ENCODE peak calls at places on chromosome 12, in five cellular contexts. G, E, F, H and S are unnamed samples. For H3K4me1, the result is how much of the 10 kb centered on the place peaks cover.

GRCh38 chr12:131249291-131250027 is 295.8 kb downstream of the ADGRD1 start:
- DNase-seq in G (no peak), E (no peak), F (no peak), H (no peak), S (no peak)

GRCh38 chr12:67111182-67111581 is 158.0 kb upstream of the CAND1 start:
- DNase-seq in G (no peak), E (no peak), F (peak), H (no peak), S (no peak)

GRCh38 chr12:12606793-12607589 is 4.7 kb upstream of the CREBL2 start:
- DNase-seq in G (no peak), E (no peak), F (no peak), H (no peak), S (peak)

GRCh38 chr12:124730455-124730932 is 133.2 kb downstream of the SCARB1 start:
- DNase-seq in G (no peak), E (no peak), F (peak), H (no peak), S (peak)

GRCh38 chr12:47367912-47368537 is 288.3 kb upstream of the AMIGO2 start:
- DNase-seq in G (no peak), E (no peak), F (no peak), H (no peak), S (no peak)

GRCh38 chr12:219891-220352 is 6.0 kb upstream of the SLC6A12 start:
- DNase-seq in G (peak), E (peak), F (peak), H (peak), S (peak)

GRCh38 chr12:132294121-132295034 is 35.0 kb downstream of the GALNT9 start:
- DNase-seq in G (no peak), E (no peak), F (no peak), H (no peak), S (no peak)

GRCh38 chr12:93733358-93733757 is 56.2 kb downstream of the CRADD start:
- DNase-seq in G (no peak), E (no peak), F (no peak), H (no peak), S (no peak)

GRCh38 chr12:29830391-29830790 is 46.6 kb upstream of the TMTC1 start:
- DNase-seq in G (no peak), E (no peak), F (no peak), H (no peak), S (no peak)

GRCh38 chr12:41122894-41123293 is 65.2 kb upstream of the PDZRN4 start:
- DNase-seq in G (no peak), E (no peak), F (no peak), H (no peak), S (no peak)

GRCh38 chr12:107605293-107605692 is 80.3 kb upstream of the PWP1 start:
- DNase-seq in G (no peak), E (no peak), F (no peak), H (no peak), S (no peak)

GRCh38 chr12:100954118-100954517 is 159.5 kb downstream of the ANO4 start:
- DNase-seq in G (no peak), E (no peak), F (no peak), H (no peak), S (no peak)

GRCh38 chr12:65536876-65537661 is 258.6 kb downstream of the MSRB3 start:
- DNase-seq in G (no peak), E (no peak), F (no peak), H (no peak), S (peak)

GRCh38 chr12:121503395-121503794 is 77.4 kb downstream of the KDM2B start:
- DNase-seq in G (no peak), E (no peak), F (no peak), H (no peak), S (no peak)

GRCh38 chr12:99619389-99620158 is 28.0 kb upstream of the GARIN6 start:
- DNase-seq in G (peak), E (peak), F (peak), H (no peak), S (peak)

GRCh38 chr12:52179396-52179973 is 12.3 kb downstream of the KRT80 start:
- DNase-seq in G (no peak), E (no peak), F (no peak), H (no peak), S (no peak)

GRCh38 chr12:92987362-92987761 is 58.3 kb upstream of the EEA1 start:
- DNase-seq in G (no peak), E (peak), F (peak), H (no peak), S (peak)

GRCh38 chr12:53564941-53565340 is 57.7 kb upstream of the NPFF start:
- DNase-seq in G (no peak), E (no peak), F (no peak), H (no peak), S (peak)

GRCh38 chr12:81888961-81889360 is 129.8 kb upstream of the PPFIA2 start:
- DNase-seq in G (no peak), E (peak), F (no peak), H (no peak), S (no peak)

GRCh38 chr12:79217306-79217705 is 352.7 kb downstream of the SYT1 start:
- DNase-seq in G (no peak), E (no peak), F (no peak), H (no peak), S (no peak)

GRCh38 chr12:42564540-42564939 is 25.0 kb downstream of the PRICKLE1 start:
- DNase-seq in G (no peak), E (no peak), F (no peak), H (no peak), S (peak)

GRCh38 chr12:132342322-132342721 is 12.9 kb upstream of the GALNT9 start:
- DNase-seq in G (peak), E (peak), F (no peak), H (no peak), S (no peak)

GRCh38 chr12:46660719-46661118 is 165.1 kb downstream of the SLC38A4 start:
- DNase-seq in G (no peak), E (no peak), F (no peak), H (no peak), S (no peak)

GRCh38 chr12:45235087-45236025 is 19.5 kb downstream of the ANO6 start:
- DNase-seq in G (peak), E (no peak), F (peak), H (no peak), S (peak)

GRCh38 chr12:64145226-64145625 is 76.9 kb downstream of the KICS2 start:
- DNase-seq in G (no peak), E (no peak), F (no peak), H (no peak), S (no peak)

GRCh38 chr12:29578731-29579130 is 81.2 kb upstream of the OVCH1 start:
- DNase-seq in G (no peak), E (no peak), F (no peak), H (no peak), S (no peak)

GRCh38 chr12:12722351-12723146 is 5.4 kb downstream of the CDKN1B start:
- DNase-seq in G (no peak), E (no peak), F (no peak), H (no peak), S (peak)

GRCh38 chr12:96585977-96586376 is 96.6 kb downstream of the CFAP54 start:
- DNase-seq in G (no peak), E (no peak), F (no peak), H (no peak), S (no peak)

GRCh38 chr12:54569995-54570531 is 18.4 kb downstream of the PPP1R1A start:
- DNase-seq in G (no peak), E (no peak), F (no peak), H (no peak), S (no peak)

GRCh38 chr12:104585448-104586055 is 128.8 kb downstream of the CHST11 start:
- DNase-seq in G (no peak), E (no peak), F (no peak), H (no peak), S (no peak)

GRCh38 chr12:3490848-3491382 is at the start of gene PRMT8:
- DNase-seq in G (peak), E (peak), F (no peak), H (no peak), S (no peak)

GRCh38 chr12:24535334-24536019 is 413.4 kb downstream of the BCAT1 start:
- DNase-seq in G (no peak), E (no peak), F (no peak), H (no peak), S (no peak)

GRCh38 chr12:24533953-24534352 is 414.9 kb downstream of the BCAT1 start:
- DNase-seq in G (no peak), E (no peak), F (no peak), H (no peak), S (no peak)

GRCh38 chr12:24539646-24540045 is 409.3 kb downstream of the BCAT1 start:
- DNase-seq in G (no peak), E (no peak), F (no peak), H (no peak), S (peak)

GRCh38 chr12:24534632-24535031 is 414.3 kb downstream of the BCAT1 start:
- DNase-seq in G (no peak), E (no peak), F (no peak), H (no peak), S (no peak)

DNA sequence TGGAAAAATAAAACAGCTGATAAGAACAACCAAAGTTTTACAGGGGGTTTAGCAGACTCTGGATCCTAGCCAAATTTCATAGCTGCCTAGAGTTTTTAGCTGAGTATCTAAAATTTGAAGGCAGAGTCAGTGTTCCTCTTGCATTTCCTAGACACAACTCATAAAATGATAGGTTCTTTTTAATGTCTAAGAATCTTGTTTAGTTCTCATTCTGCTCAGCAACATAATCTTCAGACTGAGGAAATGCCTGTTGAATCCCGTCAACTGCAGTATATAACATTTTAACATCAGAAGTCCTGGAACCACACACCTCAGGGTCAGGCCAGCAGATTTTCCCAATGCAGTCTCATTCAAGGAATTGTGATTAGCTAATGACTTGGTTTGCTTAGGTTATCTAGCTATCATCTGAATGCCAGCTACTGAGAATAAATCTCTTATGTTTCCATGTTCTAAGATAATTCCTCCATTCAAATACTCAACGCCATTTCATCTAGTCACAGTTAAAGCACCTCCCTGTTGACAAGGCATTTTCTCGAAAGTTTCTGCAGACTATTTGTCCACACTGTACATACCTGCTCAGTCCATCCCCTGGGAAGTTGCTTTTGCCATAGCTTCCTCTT is 411.6 kb downstream of the BCAT1 start:
- DNase-seq in G (no peak), E (no peak), F (peak), H (no peak), S (peak)
- H3K4me1 ChIP-seq in G (under half), E (under half), F (under half), H (under half), S (under half)

DNA sequence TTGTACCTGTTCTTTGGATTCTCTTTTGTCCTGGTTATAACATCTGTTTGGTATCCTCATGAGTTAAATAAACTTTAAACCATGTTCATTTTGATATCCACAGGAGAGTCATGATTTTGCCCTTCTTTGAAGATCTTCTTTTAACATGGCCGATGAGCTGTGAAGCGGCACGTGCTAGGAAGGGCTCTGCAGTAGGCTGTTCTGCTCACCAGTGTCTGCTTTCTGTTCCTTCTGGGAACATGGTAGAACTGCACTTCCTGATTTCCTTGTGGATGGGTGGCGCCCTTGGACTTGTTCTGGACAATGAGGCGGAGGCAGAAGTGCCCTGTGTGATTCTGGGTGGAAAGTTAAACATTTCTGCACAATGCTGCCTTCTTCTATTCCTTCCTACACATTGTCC is 138.1 kb downstream of the TMEM132D start:
- DNase-seq in G (no peak), E (no peak), F (no peak), H (no peak), S (no peak)
- H2BK12ac ChIP-seq in G (no peak), E (no peak), F (no peak), H (no peak), S (no peak)

GRCh38 chr12:50537538-50537919 is 32.7 kb downstream of the DIP2B start:
- DNase-seq in G (no peak), E (no peak), F (no peak), H (no peak), S (peak)
- H3K4me1 ChIP-seq in G (under half), E (under half), F (under half), H (under half), S (under half)

DNA sequence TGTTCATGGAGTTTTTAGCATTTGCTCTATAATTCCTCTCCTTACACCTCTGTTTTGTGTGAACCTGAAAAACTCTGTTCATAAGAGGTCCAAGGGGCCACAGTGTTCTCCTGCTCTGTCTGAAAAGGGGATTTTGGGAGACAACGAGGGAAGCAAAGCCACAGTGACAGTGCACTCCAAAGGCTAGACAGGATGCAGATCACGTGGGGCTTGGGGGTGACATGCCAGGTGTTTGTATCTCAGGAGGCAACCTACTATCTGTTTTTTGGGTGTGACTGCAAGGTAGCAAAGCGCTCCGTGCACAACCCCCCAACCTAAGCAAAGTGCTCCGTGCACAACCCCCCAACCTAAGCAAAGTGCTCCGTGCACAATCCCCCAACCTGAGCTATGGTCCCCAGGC is 5.1 kb upstream of the CHD4 start:
- DNase-seq in G (no peak), E (no peak), F (no peak), H (no peak), S (no peak)
- H2BK12ac ChIP-seq in G (no peak), E (peak), F (peak), H (peak), S (peak)

GRCh38 chr12:1688086-1688710 is 2.7 kb upstream of the ADIPOR2 start:
- DNase-seq in G (no peak), E (no peak), F (no peak), H (no peak), S (no peak)

GRCh38 chr12:1692895-1693294 is 2.0 kb downstream of the ADIPOR2 start:
- DNase-seq in G (no peak), E (no peak), F (no peak), H (no peak), S (no peak)

GRCh38 chr12:1691123-1692007 is 495 bp downstream of the ADIPOR2 start:
- DNase-seq in G (no peak), E (peak), F (peak), H (peak), S (peak)

GRCh38 chr12:1692221-1692620 is 1.4 kb downstream of the ADIPOR2 start:
- DNase-seq in G (no peak), E (no peak), F (no peak), H (no peak), S (no peak)

DNA sequence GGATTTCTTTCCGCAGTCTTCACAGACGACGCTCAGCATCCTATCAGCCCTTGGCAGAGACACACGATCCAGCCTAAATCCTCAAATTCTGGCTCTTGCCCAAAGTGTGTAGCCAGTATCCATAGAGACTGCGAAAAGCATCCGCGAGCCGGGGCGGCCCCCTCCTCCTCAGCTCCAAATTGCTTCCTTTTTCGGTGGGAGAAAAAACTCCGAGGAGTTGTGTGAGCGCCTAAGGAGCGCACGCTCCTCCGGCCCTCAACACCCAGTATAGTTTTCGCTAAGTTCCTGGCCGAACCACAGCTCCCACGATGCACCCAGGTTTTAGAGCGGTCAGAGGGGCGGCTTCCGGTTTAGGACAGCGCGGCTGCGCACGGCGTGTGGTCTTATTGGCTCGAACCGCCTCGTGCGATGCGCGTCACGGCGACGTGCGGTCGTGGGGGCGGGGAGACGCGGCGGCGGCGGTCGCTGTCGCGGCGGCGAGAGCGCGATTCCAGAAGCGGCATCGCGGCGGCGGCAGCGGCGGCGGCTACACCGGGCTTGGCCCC is at the start of gene ADIPOR2:
- DNase-seq in G (peak), E (peak), F (peak), H (peak), S (peak)
- H3K4me1 ChIP-seq in G (under half), E (under half), F (under half), H (under half), S (under half)

GRCh38 chr12:16003460-16003859 is 92.3 kb downstream of the DERA start:
- DNase-seq in G (no peak), E (no peak), F (no peak), H (no peak), S (no peak)
- H2BK12ac ChIP-seq in G (no peak), E (no peak), F (no peak), H (no peak), S (no peak)

GRCh38 chr12:1797011-1797901 is 23.1 kb upstream of the LRTM2 start:
- DNase-seq in G (peak), E (no peak), F (no peak), H (no peak), S (no peak)

GRCh38 chr12:1798734-1799067 is 21.7 kb upstream of the LRTM2 start:
- DNase-seq in G (no peak), E (no peak), F (no peak), H (no peak), S (no peak)

GRCh38 chr12:1796515-1797010 is 23.8 kb upstream of the LRTM2 start:
- DNase-seq in G (peak), E (no peak), F (no peak), H (no peak), S (no peak)

GRCh38 chr12:1799068-1799881 is 21.1 kb upstream of the LRTM2 start:
- DNase-seq in G (peak), E (no peak), F (no peak), H (no peak), S (no peak)

DNA sequence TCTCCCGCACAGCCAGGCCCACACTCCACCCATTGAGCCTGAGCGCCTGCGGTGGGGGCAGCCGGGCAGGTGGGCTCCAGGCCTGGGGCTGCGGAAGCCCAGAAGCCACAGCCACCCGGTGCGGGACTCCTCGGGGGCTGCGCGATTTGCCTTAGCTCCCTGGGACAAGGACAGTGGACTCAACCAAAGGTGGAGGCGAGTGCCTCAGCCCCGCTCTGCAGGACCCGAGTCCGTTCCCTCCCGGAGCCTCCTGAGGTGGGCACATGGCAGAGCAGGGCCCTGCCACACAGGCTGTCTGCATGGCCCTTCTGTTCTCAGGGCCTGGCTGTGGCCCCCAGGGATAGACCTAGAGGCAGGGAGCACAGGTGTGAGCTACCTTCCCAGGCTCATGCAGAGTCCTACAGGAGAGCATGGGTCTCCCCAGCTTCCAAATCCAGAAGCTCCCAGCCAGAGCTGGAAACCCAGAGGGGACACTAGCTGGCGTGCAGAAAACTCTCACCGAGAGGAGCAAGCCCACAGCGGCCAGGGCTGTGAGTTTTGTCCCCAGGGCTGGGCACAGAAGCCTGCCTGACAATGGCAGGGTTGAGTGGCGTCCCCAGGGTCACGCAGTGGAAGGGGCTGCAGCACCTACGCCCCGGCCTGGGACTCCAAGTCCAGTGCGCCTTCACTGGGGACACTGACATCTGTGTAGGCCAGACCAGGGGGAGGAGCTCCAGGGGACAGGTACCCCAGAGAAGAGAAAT is 22.2 kb upstream of the LRTM2 start:
- DNase-seq in G (peak), E (no peak), F (no peak), H (no peak), S (no peak)
- H3K4me1 ChIP-seq in G (under half), E (under half), F (under half), H (under half), S (under half)

GRCh38 chr12:10966314-10966713 is 20.4 kb downstream of the TAS2R50 start:
- DNase-seq in G (no peak), E (no peak), F (no peak), H (no peak), S (no peak)

GRCh38 chr12:10965511-10965910 is 21.2 kb downstream of the TAS2R50 start:
- DNase-seq in G (no peak), E (no peak), F (no peak), H (no peak), S (no peak)

GRCh38 chr12:10968765-10969456 is 17.8 kb downstream of the TAS2R50 start:
- DNase-seq in G (no peak), E (no peak), F (no peak), H (no peak), S (peak)

GRCh38 chr12:10967409-10967808 is 19.3 kb downstream of the TAS2R50 start:
- DNase-seq in G (no peak), E (no peak), F (no peak), H (no peak), S (peak)
- H2BK12ac ChIP-seq in G (no peak), E (no peak), F (no peak), H (no peak), S (no peak)

DNA sequence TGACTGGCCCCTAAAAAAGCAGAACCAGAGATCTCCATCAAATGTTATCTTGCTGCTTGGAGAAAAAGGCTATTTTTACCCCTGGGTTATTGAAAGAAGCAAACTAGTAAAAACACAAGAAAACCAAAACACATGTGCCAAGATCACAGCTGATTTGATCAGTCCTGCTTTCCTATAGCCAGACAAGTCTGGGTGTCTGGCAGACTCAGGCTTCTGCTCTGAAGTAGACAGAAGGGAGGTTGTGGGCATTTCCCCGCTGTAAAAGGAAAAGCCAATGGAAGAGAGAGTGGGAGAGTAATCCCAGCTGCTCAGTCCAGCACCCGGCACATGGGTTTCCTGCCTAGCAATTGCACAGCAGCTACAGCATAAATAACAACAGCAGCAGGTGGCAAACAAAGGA is 178.0 kb downstream of the PHLDA1 start:
- DNase-seq in G (no peak), E (no peak), F (no peak), H (no peak), S (peak)
- H3K4me1 ChIP-seq in G (under half), E (under half), F (under half), H (under half), S (under half)